ENCODE peak calls at places on chromosomes 1 and 21, in ten cellular contexts. G is testis, S is body of pancreas, U is esophagus squamous epithelium, C is ovary, Q is IMR-90, W is heart left ventricle, A is A549, K is Peyer's patch, D is uterus. T is an unnamed sample. For H3K4me1, the result is how much of the 10 kb centered on the place peaks cover.

GRCh38 chr1:90727917-90728655 is 11.0 kb upstream of the BARHL2 start:
- DNase-seq in G (no peak), S (no peak), U (no peak), C (no peak), Q (no peak), W (no peak), A (no peak), K (no peak), D (no peak), T (no peak)

GRCh38 chr1:198167436-198167934 is 10.7 kb downstream of the NEK7 start:
- DNase-seq in G (no peak), S (no peak), U (no peak), C (no peak), Q (peak), W (peak), A (no peak), K (no peak), D (no peak), T (no peak)

GRCh38 chr1:844472-845026 is 79.2 kb upstream of the SAMD11 start:
- DNase-seq in G (no peak), S (no peak), U (no peak), C (no peak), Q (no peak), W (no peak), A (no peak), K (no peak), D (no peak), T (no peak)

GRCh38 chr1:222618880-222619321 is 1.0 kb downstream of the MIA3 start:
- DNase-seq in G (peak), S (peak), U (no peak), C (peak), Q (peak), W (peak), A (no peak), K (peak), D (no peak), T (no peak)

GRCh38 chr1:45802343-45803298 is 791 bp upstream of the MAST2 start:
- DNase-seq in G (peak), S (peak), U (peak), C (peak), Q (peak), W (peak), A (peak), K (peak), D (peak), T (peak)

GRCh38 chr1:31762726-31763670 is 1.1 kb downstream of the ADGRB2 start:
- DNase-seq in G (peak), S (peak), U (no peak), C (peak), Q (peak), W (peak), A (peak), K (peak), D (peak), T (peak)

GRCh38 chr1:167488786-167489185 is 29.5 kb downstream of the CD247 start:
- DNase-seq in G (no peak), S (no peak), U (no peak), C (no peak), Q (no peak), W (no peak), A (no peak), K (peak), D (no peak), T (no peak)

GRCh38 chr1:54567961-54568360 is 19.9 kb downstream of the ACOT11 start:
- DNase-seq in G (no peak), S (no peak), U (no peak), C (no peak), Q (peak), W (no peak), A (no peak), K (no peak), D (no peak), T (no peak)

GRCh38 chr1:94236630-94237290 is 624 bp downstream of the ARHGAP29 start:
- DNase-seq in G (peak), S (peak), U (no peak), C (no peak), Q (peak), W (peak), A (no peak), K (no peak), D (peak), T (peak)

GRCh38 chr1:8423134-8423701 is 105.3 kb downstream of the SLC45A1 start:
- DNase-seq in G (no peak), S (peak), U (no peak), C (peak), Q (no peak), W (peak), A (peak), K (peak), D (peak), T (no peak)

GRCh38 chr21:35102488-35103407 is 53.6 kb upstream of the RUNX1 start:
- DNase-seq in G (peak), S (no peak), U (no peak), C (no peak), Q (peak), W (peak), A (no peak), K (peak), D (no peak), T (no peak)

GRCh38 chr1:9317591-9318331 is 25.1 kb downstream of the SPSB1 start:
- DNase-seq in G (peak), S (no peak), U (no peak), C (peak), Q (peak), W (peak), A (no peak), K (no peak), D (peak), T (no peak)

GRCh38 chr1:3771108-3772026 is 1.2 kb upstream of the SMIM1 start:
- DNase-seq in G (peak), S (peak), U (no peak), C (peak), Q (no peak), W (no peak), A (no peak), K (no peak), D (no peak), T (no peak)

GRCh38 chr21:26709090-26709489 is 136.0 kb upstream of the CYYR1 start:
- DNase-seq in G (no peak), S (no peak), U (no peak), C (no peak), Q (peak), W (no peak), A (no peak), K (no peak), D (no peak), T (no peak)

GRCh38 chr1:6178751-6179563 is 1.2 kb downstream of the CHD5 start:
- DNase-seq in G (no peak), S (no peak), U (no peak), C (no peak), Q (no peak), W (no peak), A (no peak), K (no peak), D (no peak), T (no peak)

GRCh38 chr21:35232545-35233176 is 183.6 kb upstream of the RUNX1 start:
- DNase-seq in G (peak), S (peak), U (no peak), C (no peak), Q (peak), W (no peak), A (no peak), K (no peak), D (no peak), T (no peak)

GRCh38 chr1:20472860-20473711 is 12.9 kb downstream of the CAMK2N1 start:
- DNase-seq in G (peak), S (peak), U (no peak), C (peak), Q (peak), W (peak), A (peak), K (peak), D (peak), T (no peak)

GRCh38 chr1:223135176-223135575 is 7.9 kb downstream of the TLR5 start:
- DNase-seq in G (no peak), S (no peak), U (no peak), C (peak), Q (peak), W (no peak), A (no peak), K (no peak), D (peak), T (peak)

GRCh38 chr1:63929106-63929478 is 155.3 kb downstream of the ROR1 start:
- DNase-seq in G (no peak), S (no peak), U (no peak), C (no peak), Q (no peak), W (no peak), A (no peak), K (no peak), D (no peak), T (no peak)

GRCh38 chr1:19564366-19564765 is 79.0 kb upstream of the CAPZB start:
- DNase-seq in G (no peak), S (no peak), U (no peak), C (no peak), Q (no peak), W (no peak), A (no peak), K (no peak), D (no peak), T (no peak)

GRCh38 chr1:214552174-214552608 is 789 bp upstream of the PTPN14 start:
- DNase-seq in G (peak), S (peak), U (no peak), C (peak), Q (peak), W (peak), A (peak), K (peak), D (peak), T (peak)

GRCh38 chr1:12616709-12617373 is 1.2 kb downstream of the DHRS3 start:
- DNase-seq in G (peak), S (peak), U (no peak), C (peak), Q (no peak), W (peak), A (no peak), K (no peak), D (peak), T (no peak)

GRCh38 chr1:14598007-14598497 is 433 bp upstream of the KAZN start:
- DNase-seq in G (no peak), S (no peak), U (no peak), C (peak), Q (no peak), W (no peak), A (no peak), K (no peak), D (no peak), T (no peak)

GRCh38 chr1:2480236-2480985 is 4.3 kb downstream of the PLCH2 start:
- DNase-seq in G (no peak), S (no peak), U (no peak), C (no peak), Q (no peak), W (no peak), A (no peak), K (no peak), D (no peak), T (peak)

GRCh38 chr1:30307182-30307581 is 416.2 kb downstream of the MATN1 start:
- DNase-seq in G (no peak), S (no peak), U (no peak), C (no peak), Q (no peak), W (no peak), A (no peak), K (no peak), D (no peak), T (no peak)
- TF ChIP-seq POLR2A in G (no peak), S (no peak), U (no peak), C (no peak), Q (no peak), W (no peak), A (no peak), K (no peak), D (no peak), T (no peak)

GRCh38 chr1:234518876-234519275 is 39.9 kb upstream of the TARBP1 start:
- DNase-seq in G (no peak), S (no peak), U (no peak), C (no peak), Q (no peak), W (no peak), A (no peak), K (no peak), D (no peak), T (no peak)

GRCh38 chr1:234519506-234519905 is 40.5 kb upstream of the TARBP1 start:
- DNase-seq in G (no peak), S (no peak), U (no peak), C (no peak), Q (no peak), W (no peak), A (no peak), K (no peak), D (no peak), T (no peak)

GRCh38 chr1:234525156-234525774 is 46.3 kb upstream of the TARBP1 start:
- DNase-seq in G (no peak), S (no peak), U (no peak), C (no peak), Q (no peak), W (no peak), A (no peak), K (no peak), D (no peak), T (no peak)

GRCh38 chr1:234520908-234521801 is 42.2 kb upstream of the TARBP1 start:
- DNase-seq in G (no peak), S (peak), U (no peak), C (no peak), Q (no peak), W (no peak), A (no peak), K (no peak), D (no peak), T (no peak)

DNA sequence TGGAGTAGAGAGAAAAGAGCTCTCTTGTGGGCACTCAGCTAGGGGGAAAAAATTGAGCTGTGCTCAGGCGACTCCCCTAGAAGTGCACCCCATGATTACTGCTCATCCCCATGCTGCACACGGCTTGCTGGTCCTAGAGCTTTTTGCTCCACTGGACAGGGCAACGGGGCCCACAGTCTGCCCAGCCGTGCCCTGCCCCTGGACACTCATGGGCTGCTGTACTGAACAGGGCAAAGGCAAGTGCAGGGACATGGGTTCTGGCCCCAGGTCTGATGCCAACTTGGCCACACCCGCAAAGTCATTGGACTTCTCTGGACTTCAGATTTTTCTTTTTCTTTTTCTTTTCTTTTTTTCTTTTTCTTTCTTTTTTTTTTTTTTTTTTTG is 42.8 kb upstream of the TARBP1 start:
- DNase-seq in G (no peak), S (no peak), U (no peak), C (no peak), Q (no peak), W (no peak), A (no peak), K (no peak), D (no peak), T (no peak)
- H3K4me1 ChIP-seq in G (under half), S (under half), U (under half), C (under half), Q (under half), W (under half), A (under half), K (under half), D (under half), T (under half)

DNA sequence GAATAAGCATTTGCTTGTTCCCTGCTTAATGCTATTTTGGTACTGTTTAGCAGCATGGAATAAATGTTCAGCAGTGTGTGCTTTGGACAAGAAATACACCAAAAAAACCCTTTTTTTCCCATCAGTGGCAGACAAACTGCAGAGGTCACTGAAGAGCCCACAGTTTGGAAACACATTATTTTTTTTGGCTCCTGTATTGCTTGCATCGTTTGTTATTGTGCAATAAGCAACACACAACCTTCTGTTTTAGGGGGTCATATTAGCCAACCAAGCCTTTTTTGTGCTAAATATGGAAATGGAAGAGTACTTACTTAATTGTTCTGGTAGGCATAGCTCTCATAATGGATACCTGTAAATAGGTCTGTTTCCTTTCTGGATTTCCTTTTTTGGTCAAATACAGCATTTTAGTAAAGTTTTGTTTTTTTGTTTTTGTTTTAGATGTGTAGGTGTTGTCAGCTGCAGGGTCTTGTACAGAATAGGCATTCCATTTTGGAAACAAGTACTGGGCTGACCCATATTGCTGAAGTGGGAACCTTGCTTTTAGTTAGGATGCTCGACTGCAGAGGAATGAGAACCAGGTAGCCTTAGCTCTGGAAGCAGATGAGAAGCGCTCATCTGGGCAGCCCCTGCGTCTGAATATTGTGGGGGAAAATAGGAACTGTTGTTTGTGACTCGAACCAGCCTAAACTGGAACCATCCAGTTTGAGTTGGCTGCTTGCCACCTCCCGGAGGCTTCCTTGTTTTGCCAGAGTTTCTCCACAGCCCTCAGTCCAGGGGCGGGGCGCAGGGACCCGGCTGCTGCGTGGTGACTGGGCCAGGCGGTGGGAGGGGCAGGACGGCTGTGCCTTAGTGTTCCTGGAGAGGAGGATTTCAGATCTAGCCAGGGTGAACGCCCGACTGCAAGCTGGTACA is 38.5 kb downstream of the SPEN start:
- DNase-seq in G (peak), S (peak), U (peak), C (peak), Q (peak), W (peak), A (peak), K (peak), D (peak), T (peak)
- TF ChIP-seq POLR2A in G (no peak), S (peak), U (no peak), C (peak), Q (no peak), W (no peak), A (no peak), K (peak), D (no peak), T (peak)

GRCh38 chr1:208230668-208231529 is 13.3 kb downstream of the PLXNA2 start:
- DNase-seq in G (no peak), S (no peak), U (no peak), C (no peak), Q (no peak), W (no peak), A (no peak), K (no peak), D (no peak), T (no peak)
- H3K4me1 ChIP-seq in G (under half), S (half or more), U (half or more), C (half or more), Q (under half), W (under half), A (under half), K (under half), D (under half), T (under half)

GRCh38 chr1:201949491-201949890 is 3.1 kb upstream of the LMOD1 start:
- DNase-seq in G (no peak), S (no peak), U (no peak), C (no peak), Q (no peak), W (no peak), A (no peak), K (no peak), D (no peak), T (no peak)

GRCh38 chr1:201954263-201955008 is 867 bp upstream of the TIMM17A start:
- DNase-seq in G (no peak), S (no peak), U (no peak), C (no peak), Q (no peak), W (no peak), A (no peak), K (no peak), D (no peak), T (no peak)

GRCh38 chr1:201955750-201956143 is 444 bp downstream of the TIMM17A start:
- DNase-seq in G (no peak), S (no peak), U (no peak), C (no peak), Q (no peak), W (no peak), A (peak), K (no peak), D (no peak), T (no peak)

GRCh38 chr1:201958348-201958747 is 3.0 kb downstream of the TIMM17A start:
- DNase-seq in G (no peak), S (no peak), U (no peak), C (no peak), Q (no peak), W (no peak), A (no peak), K (no peak), D (no peak), T (no peak)

DNA sequence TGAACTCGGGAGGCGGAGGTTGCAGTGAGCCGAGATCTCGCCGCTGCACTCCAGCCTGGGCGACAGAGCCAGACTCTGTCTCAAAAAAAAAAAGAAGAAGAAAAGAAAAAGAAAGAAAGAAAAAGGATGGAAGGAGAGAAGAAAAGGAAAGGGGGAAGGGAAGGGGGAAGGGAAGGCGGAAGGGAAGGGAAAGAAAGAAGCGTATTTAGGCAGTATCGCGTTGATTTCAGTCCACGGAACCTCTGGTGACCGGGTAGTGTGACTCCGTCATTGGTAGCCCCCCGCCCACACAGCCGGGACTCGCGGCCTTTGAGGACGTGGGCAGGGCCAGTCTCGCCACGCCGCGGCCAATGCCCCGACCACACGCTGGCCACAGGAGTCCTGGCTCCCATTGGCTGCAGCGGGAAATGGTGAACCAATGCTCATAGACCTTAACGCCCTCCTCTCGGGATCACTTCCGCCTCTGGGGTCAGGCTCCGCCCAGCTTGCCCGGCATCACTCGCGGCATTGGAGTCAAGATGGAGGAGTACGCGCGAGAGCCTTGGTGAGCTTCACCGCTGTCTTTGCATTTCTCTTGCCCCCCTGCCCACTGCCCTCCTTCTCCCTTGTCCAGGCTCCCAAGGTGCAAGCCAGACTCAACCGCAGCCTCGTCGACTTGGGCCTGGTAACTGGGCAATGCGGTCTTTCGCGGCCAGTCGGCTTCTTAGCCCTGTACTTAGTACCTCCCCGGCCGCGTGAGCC is at the start of gene TIMM17A:
- DNase-seq in G (peak), S (peak), U (peak), C (peak), Q (peak), W (peak), A (peak), K (peak), D (peak), T (peak)
- TF ChIP-seq POLR2A in G (peak), S (peak), U (peak), C (peak), Q (peak), W (peak), A (peak), K (peak), D (peak), T (peak)

GRCh38 chr21:45545236-45545570 is 3.0 kb upstream of the SLC19A1 start:
- DNase-seq in G (no peak), S (no peak), U (no peak), C (peak), Q (no peak), W (no peak), A (no peak), K (no peak), D (no peak), T (no peak)
- H3K4me1 ChIP-seq in G (under half), S (under half), U (under half), C (under half), Q (under half), W (under half), A (under half), K (under half), D (under half), T (under half)

GRCh38 chr1:40476924-40477679 is at the start of gene ZFP69:
- DNase-seq in G (peak), S (peak), U (peak), C (peak), Q (peak), W (peak), A (no peak), K (peak), D (peak), T (peak)
- TF ChIP-seq POLR2A in G (no peak), S (peak), U (peak), C (no peak), Q (no peak), W (no peak), A (no peak), K (peak), D (peak), T (peak)